ENCODE peak calls at places on chromosomes 6 and 20, in eight cellular contexts. U, A, T, R, S, P, C and M are unnamed samples.

GRCh38 chr6:4041480-4041879 is 37.5 kb downstream of the FAM217A start:
- DNase-seq in U (no peak), A (no peak), T (no peak), R (no peak), S (no peak), P (no peak), C (no peak), M (no peak)

GRCh38 chr20:4412216-4412615 is 309.5 kb upstream of the PRND start:
- DNase-seq in U (no peak), A (no peak), T (no peak), R (no peak), S (no peak), P (no peak), C (no peak), M (no peak)

GRCh38 chr20:57246008-57246407 is 20.4 kb downstream of the BMP7 start:
- DNase-seq in U (no peak), A (no peak), T (no peak), R (no peak), S (no peak), P (no peak), C (no peak), M (no peak)

GRCh38 chr6:29946787-29947186 is 4.5 kb downstream of the HLA-A start:
- DNase-seq in U (no peak), A (no peak), T (no peak), R (no peak), S (no peak), P (no peak), C (no peak), M (no peak)

GRCh38 chr20:33650753-33651561 is 11.2 kb upstream of the C20orf144 start:
- DNase-seq in U (no peak), A (peak), T (peak), R (no peak), S (no peak), P (peak), C (no peak), M (no peak)

GRCh38 chr6:75202676-75203131 is 3.1 kb downstream of the COL12A1 start:
- DNase-seq in U (no peak), A (no peak), T (no peak), R (no peak), S (peak), P (no peak), C (no peak), M (no peak)

GRCh38 chr6:161000632-161001031 is 9.1 kb downstream of the MAP3K4 start:
- DNase-seq in U (no peak), A (no peak), T (no peak), R (no peak), S (no peak), P (no peak), C (no peak), M (no peak)

GRCh38 chr6:108684809-108685329 is 124.2 kb downstream of the FOXO3 start:
- DNase-seq in U (no peak), A (peak), T (no peak), R (peak), S (no peak), P (no peak), C (no peak), M (no peak)

GRCh38 chr6:135600086-135600702 is 102.7 kb upstream of the AHI1 start:
- DNase-seq in U (no peak), A (no peak), T (no peak), R (no peak), S (no peak), P (no peak), C (no peak), M (no peak)

GRCh38 chr6:116008470-116009229 is 52.0 kb downstream of the FRK start:
- DNase-seq in U (no peak), A (no peak), T (no peak), R (no peak), S (no peak), P (no peak), C (no peak), M (no peak)

GRCh38 chr6:25637946-25638345 is 14.1 kb upstream of the SCGN start:
- DNase-seq in U (no peak), A (peak), T (no peak), R (no peak), S (no peak), P (no peak), C (peak), M (no peak)

GRCh38 chr6:91352285-91352684 is 765.4 kb upstream of the MAP3K7 start:
- DNase-seq in U (no peak), A (no peak), T (no peak), R (no peak), S (no peak), P (no peak), C (no peak), M (no peak)

GRCh38 chr6:40999498-41000070 is 39.4 kb downstream of the UNC5CL start:
- DNase-seq in U (peak), A (peak), T (no peak), R (peak), S (peak), P (peak), C (peak), M (no peak)

GRCh38 chr6:160297310-160297709 is 38.7 kb upstream of the SLC22A2 start:
- DNase-seq in U (no peak), A (peak), T (no peak), R (no peak), S (no peak), P (no peak), C (peak), M (no peak)

GRCh38 chr6:46191961-46192360 is 21.2 kb upstream of the ENPP5 start:
- DNase-seq in U (no peak), A (no peak), T (no peak), R (no peak), S (no peak), P (no peak), C (no peak), M (no peak)

GRCh38 chr6:45415315-45415714 is 37.6 kb upstream of the SUPT3H start:
- DNase-seq in U (no peak), A (no peak), T (no peak), R (no peak), S (no peak), P (no peak), C (no peak), M (no peak)

GRCh38 chr6:5499644-5500306 is 238.5 kb downstream of the FARS2 start:
- DNase-seq in U (no peak), A (no peak), T (no peak), R (no peak), S (no peak), P (no peak), C (no peak), M (no peak)

GRCh38 chr6:20846602-20847028 is 312.4 kb downstream of the CDKAL1 start:
- DNase-seq in U (no peak), A (no peak), T (no peak), R (no peak), S (no peak), P (no peak), C (no peak), M (no peak)

GRCh38 chr6:133697666-133698065 is 191.2 kb upstream of the TCF21 start:
- DNase-seq in U (no peak), A (no peak), T (no peak), R (no peak), S (no peak), P (no peak), C (no peak), M (no peak)

GRCh38 chr6:29748391-29749352 is 25.4 kb downstream of the HLA-F start:
- DNase-seq in U (peak), A (peak), T (peak), R (peak), S (peak), P (peak), C (no peak), M (peak)

GRCh38 chr6:40419377-40419776 is 167.8 kb downstream of the LRFN2 start:
- DNase-seq in U (no peak), A (no peak), T (no peak), R (no peak), S (no peak), P (no peak), C (no peak), M (no peak)

GRCh38 chr6:142942805-142943227 is 2.2 kb downstream of the HIVEP2 start:
- DNase-seq in U (peak), A (no peak), T (no peak), R (no peak), S (no peak), P (no peak), C (no peak), M (no peak)

GRCh38 chr6:2951723-2952122 is 19.6 kb downstream of the SERPINB6 start:
- DNase-seq in U (no peak), A (no peak), T (peak), R (peak), S (no peak), P (peak), C (no peak), M (no peak)
- TF ChIP-seq EP300 in U (no peak), A (no peak), T (no peak), R (no peak), S (no peak), P (no peak), C (no peak), M (no peak)

GRCh38 chr20:63896136-63896890 is 1.4 kb downstream of the DNAJC5 start:
- DNase-seq in U (peak), A (peak), T (no peak), R (peak), S (peak), P (no peak), C (no peak), M (no peak)
- TF ChIP-seq POLR2A in U (no peak), A (peak), T (no peak), R (no peak), S (no peak), P (no peak), C (no peak), M (no peak)

GRCh38 chr20:51287628-51288413 is 254.7 kb downstream of the NFATC2 start:
- DNase-seq in U (no peak), A (no peak), T (no peak), R (no peak), S (no peak), P (no peak), C (no peak), M (no peak)
- TF ChIP-seq EP300 in U (no peak), A (no peak), T (no peak), R (no peak), S (no peak), P (no peak), C (no peak), M (no peak)

GRCh38 chr20:55668659-55669058 is 336.7 kb downstream of the CBLN4 start:
- DNase-seq in U (no peak), A (no peak), T (no peak), R (no peak), S (no peak), P (no peak), C (no peak), M (no peak)
- TF ChIP-seq POLR2A in U (no peak), A (no peak), T (no peak), R (no peak), S (no peak), P (no peak), C (no peak), M (no peak)

DNA sequence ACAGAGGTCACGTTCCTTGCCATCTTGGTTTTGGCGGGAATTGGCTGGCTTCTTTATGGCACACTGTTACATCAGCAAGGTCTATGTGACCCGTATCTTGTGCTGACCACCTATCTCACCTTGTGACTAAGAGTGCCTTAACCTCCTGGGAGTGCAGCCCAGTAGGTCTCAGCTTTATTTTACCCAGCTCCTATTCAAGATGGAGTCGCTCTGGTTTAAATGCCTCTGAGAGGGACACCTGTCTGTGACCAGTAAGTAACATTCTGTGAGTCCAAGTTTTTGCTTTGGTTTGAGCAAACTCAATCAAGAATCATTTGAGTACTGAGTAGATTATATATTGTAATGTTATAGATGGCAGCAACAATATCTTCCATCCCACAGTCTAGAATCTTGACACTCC is 85.0 kb downstream of the BMP2 start:
- DNase-seq in U (no peak), A (no peak), T (no peak), R (no peak), S (no peak), P (no peak), C (no peak), M (no peak)
- TF ChIP-seq EP300 in U (no peak), A (no peak), T (no peak), R (no peak), S (no peak), P (no peak), C (no peak), M (no peak)

GRCh38 chr6:151409679-151410078 is 18.3 kb upstream of the ZBTB2 start:
- DNase-seq in U (no peak), A (no peak), T (no peak), R (no peak), S (no peak), P (no peak), C (no peak), M (no peak)
- TF ChIP-seq POLR2A in U (no peak), A (no peak), T (no peak), R (no peak), S (no peak), P (no peak), C (no peak), M (no peak)

GRCh38 chr6:43021270-43022047 is at the start of gene RRP36:
- DNase-seq in U (peak), A (peak), T (peak), R (peak), S (peak), P (peak), C (no peak), M (peak)

GRCh38 chr6:43032326-43032725 is 10.9 kb downstream of the RRP36 start:
- DNase-seq in U (no peak), A (no peak), T (no peak), R (no peak), S (no peak), P (no peak), C (no peak), M (no peak)

GRCh38 chr6:43029120-43029519 is 7.7 kb downstream of the RRP36 start:
- DNase-seq in U (no peak), A (no peak), T (no peak), R (no peak), S (no peak), P (no peak), C (no peak), M (no peak)

GRCh38 chr6:43020847-43021246 is 576 bp upstream of the RRP36 start:
- DNase-seq in U (no peak), A (no peak), T (no peak), R (no peak), S (no peak), P (no peak), C (no peak), M (no peak)

DNA sequence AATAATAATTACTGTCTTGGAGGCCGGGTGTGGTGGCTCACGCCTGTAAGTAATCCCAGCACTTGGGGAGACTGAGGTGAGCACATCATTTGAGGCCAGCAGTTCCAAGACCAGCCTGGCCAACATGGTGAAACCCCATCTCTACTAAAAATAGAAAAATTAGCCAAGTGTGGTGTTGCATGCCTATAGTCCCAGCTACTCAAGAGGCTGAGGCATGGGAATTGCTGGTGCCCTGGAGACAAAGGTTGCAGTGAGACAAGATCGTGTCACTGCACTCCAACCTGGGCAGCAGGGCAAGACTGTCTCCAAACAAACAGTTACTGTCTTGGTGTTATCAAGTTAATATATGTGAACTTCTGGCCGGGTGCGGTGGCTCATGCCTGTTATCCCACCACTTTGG is 4.9 kb downstream of the RRP36 start:
- DNase-seq in U (no peak), A (no peak), T (no peak), R (no peak), S (no peak), P (no peak), C (no peak), M (no peak)
- TF ChIP-seq EP300 in U (no peak), A (no peak), T (no peak), R (no peak), S (no peak), P (no peak), C (no peak), M (no peak)

GRCh38 chr6:2876210-2877056 is 26.7 kb downstream of the SERPINB9 start:
- DNase-seq in U (peak), A (peak), T (no peak), R (peak), S (peak), P (no peak), C (no peak), M (peak)
- TF ChIP-seq POLR2A in U (peak), A (peak), T (no peak), R (no peak), S (no peak), P (peak), C (no peak), M (no peak)

GRCh38 chr6:139981810-139982550 is 607.5 kb upstream of the CITED2 start:
- DNase-seq in U (no peak), A (peak), T (no peak), R (peak), S (no peak), P (no peak), C (no peak), M (no peak)
- TF ChIP-seq EP300 in U (no peak), A (no peak), T (no peak), R (no peak), S (no peak), P (no peak), C (no peak), M (no peak)

DNA sequence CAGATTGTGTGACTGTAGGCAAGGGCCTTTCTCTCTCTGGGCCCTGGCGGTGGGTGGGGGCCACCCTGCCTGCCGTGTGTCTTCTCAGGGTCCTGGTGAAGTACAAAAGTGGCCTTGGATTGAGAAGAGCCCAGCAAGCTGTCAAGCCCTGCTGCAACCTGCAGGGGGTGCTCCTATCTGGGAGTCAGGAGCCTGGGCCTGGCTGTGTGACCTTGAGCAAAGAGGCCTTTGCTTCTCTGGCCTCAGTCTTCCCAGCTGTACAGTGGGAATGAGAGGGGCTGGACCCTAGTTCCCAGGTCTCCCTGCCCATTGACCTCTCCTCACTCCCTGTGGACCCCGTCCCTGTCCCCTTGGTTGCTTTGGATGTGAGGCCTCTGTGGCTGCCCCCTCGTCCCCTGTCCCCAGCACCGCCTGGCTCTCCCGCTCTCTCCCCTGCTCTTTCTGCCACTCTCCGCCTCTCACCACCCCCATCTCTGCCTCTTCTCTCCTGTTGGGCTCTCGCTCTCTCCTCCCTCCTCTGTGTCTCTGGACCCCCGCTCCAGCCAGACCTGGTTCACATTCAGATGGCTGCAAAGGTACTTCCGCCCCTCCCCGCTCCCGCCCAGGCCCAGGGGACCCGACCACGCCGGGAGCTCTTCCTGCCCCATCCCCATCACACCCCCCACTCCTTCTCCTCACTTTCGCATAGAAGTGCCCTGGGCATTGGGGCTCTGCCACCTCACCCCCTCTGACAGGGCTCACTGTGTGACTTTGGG is 46.7 kb downstream of the SRC start:
- DNase-seq in U (no peak), A (no peak), T (no peak), R (no peak), S (peak), P (no peak), C (no peak), M (no peak)
- TF ChIP-seq POLR2A in U (no peak), A (no peak), T (no peak), R (no peak), S (no peak), P (no peak), C (no peak), M (no peak)